ENCODE peak calls at places on chromosomes 7 and 10, in seven cellular contexts. M, B, E, Z, F, D and L are unnamed samples.

GRCh38 chr7:129450295-129450694 is 16.1 kb downstream of the STRIP2 start:
- DNase-seq in D (no peak), F (no peak), E (no peak), B (no peak), Z (no peak), M (no peak), L (no peak)

GRCh38 chr7:26856481-26856880 is 7.9 kb downstream of the SKAP2 start:
- DNase-seq in M (no peak), B (no peak), Z (peak; percentile 22), E (peak; percentile 7), D (no peak), F (no peak), L (no peak)

GRCh38 chr7:132656846-132657776 is 80.8 kb upstream of the PLXNA4 start:
- DNase-seq in E (peak; percentile 38), Z (peak; percentile 79), M (no peak), D (no peak), F (no peak), B (peak; percentile 32), L (no peak)

GRCh38 chr7:78734626-78735025 is 718.8 kb downstream of the MAGI2 start:
- DNase-seq in E (no peak), M (no peak), B (no peak), F (no peak), D (no peak), Z (peak; percentile 6), L (no peak)

GRCh38 chr7:70573202-70573810 is 558.6 kb upstream of the GALNT17 start:
- DNase-seq in D (no peak), E (peak; percentile 89), F (no peak), B (no peak), M (no peak), Z (no peak), L (no peak)

GRCh38 chr7:16695621-16696237 is 49.7 kb downstream of the BZW2 start:
- DNase-seq in D (peak; percentile 46), B (peak; percentile 67), E (peak; percentile 57), Z (peak; percentile 59), F (peak; percentile 70), M (peak; percentile 11), L (no peak)

GRCh38 chr10:4824791-4825310 is 1.2 kb upstream of the AKR1E2 start:
- DNase-seq in B (no peak), F (no peak), D (no peak), E (no peak), Z (no peak), M (no peak), L (no peak)

GRCh38 chr7:22140597-22140996 is 194.9 kb upstream of the CDCA7L start:
- DNase-seq in E (peak; percentile 67), F (no peak), M (no peak), Z (no peak), B (no peak), D (no peak), L (no peak)

GRCh38 chr7:20778063-20778721 is 8.5 kb downstream of the SP8 start:
- DNase-seq in F (peak; percentile 84), B (peak; percentile 36), Z (no peak), M (peak; percentile 57), E (peak; percentile 94), D (no peak), L (peak; percentile 70)

GRCh38 chr7:42493436-42494198 is 256.6 kb upstream of the GLI3 start:
- DNase-seq in B (no peak), F (peak; percentile 86), E (peak; percentile 79), Z (no peak), M (no peak), D (peak; percentile 77), L (no peak)

GRCh38 chr7:30896783-30897617 is 14.7 kb upstream of the AQP1 start:
- DNase-seq in B (no peak), F (no peak), Z (no peak), E (no peak), D (peak; percentile 70), M (no peak), L (no peak)

GRCh38 chr10:97515260-97515978 is 16.7 kb downstream of the UBTD1 start:
- DNase-seq in E (no peak), F (no peak), M (no peak), Z (no peak), D (no peak), B (no peak), L (no peak)

GRCh38 chr7:44280993-44281721 is 44.2 kb downstream of the CAMK2B start:
- DNase-seq in D (peak; percentile 9), E (no peak), M (no peak), F (no peak), Z (no peak), B (no peak), L (no peak)

GRCh38 chr10:62049815-62050626 is 148.5 kb downstream of the ARID5B start:
- DNase-seq in B (no peak), E (no peak), F (no peak), M (no peak), D (no peak), Z (no peak), L (no peak)

GRCh38 chr7:88127637-88128290 is 92.1 kb downstream of the SRI start:
- DNase-seq in M (no peak), D (no peak), B (no peak), E (no peak), F (no peak), Z (no peak), L (no peak)

GRCh38 chr7:151623766-151624165 is 104.1 kb upstream of the RHEB start:
- DNase-seq in F (no peak), Z (no peak), E (no peak), M (no peak), B (no peak), D (no peak), L (no peak)

GRCh38 chr7:78779788-78780187 is 673.7 kb downstream of the MAGI2 start:
- DNase-seq in D (no peak), B (no peak), Z (no peak), E (no peak), M (no peak), F (no peak), L (no peak)

DNA sequence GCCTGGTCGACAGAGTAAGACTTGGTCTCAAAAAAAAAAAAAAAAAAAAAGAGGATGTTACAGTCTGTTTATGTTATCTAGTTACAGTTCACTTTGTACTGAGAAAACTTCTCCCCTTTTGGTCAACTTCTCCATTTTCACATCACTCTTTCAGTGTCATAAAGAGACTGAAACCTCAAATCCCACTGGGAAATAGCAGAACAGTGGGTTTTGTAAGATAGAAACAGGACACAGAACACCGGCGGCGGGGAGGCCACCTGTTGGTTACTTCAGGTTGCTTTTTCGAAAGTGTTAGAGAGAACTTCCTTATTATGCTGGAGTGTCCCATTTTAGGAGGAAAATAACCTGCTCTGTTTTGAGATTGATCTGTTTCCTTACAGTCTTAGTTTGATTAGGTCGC is 296.2 kb downstream of the SDK1 start:
- DNase-seq in Z (peak; percentile 71), B (no peak), M (no peak), E (no peak), F (no peak), D (no peak), L (no peak)
- TF ChIP-seq CTCF in Z (no peak), B (no peak), M (no peak), E (no peak), F (no peak), D (no peak), L (no peak)

GRCh38 chr7:37141742-37142141 is 306.9 kb downstream of the ELMO1 start:
- DNase-seq in D (no peak), E (no peak), B (no peak), Z (no peak), M (no peak), F (no peak), L (no peak)
- TF ChIP-seq CTCF in D (peak; percentile 40), E (no peak), B (no peak), Z (no peak), M (no peak), F (no peak), L (no peak)

GRCh38 chr7:47580811-47581331 is 1.0 kb downstream of the TNS3 start:
- DNase-seq in Z (no peak), F (no peak), E (peak; percentile 44), M (no peak), B (no peak), D (peak; percentile 52), L (no peak)
- TF ChIP-seq CTCF in Z (no peak), F (no peak), E (no peak), M (no peak), B (no peak), D (no peak), L (no peak)

DNA sequence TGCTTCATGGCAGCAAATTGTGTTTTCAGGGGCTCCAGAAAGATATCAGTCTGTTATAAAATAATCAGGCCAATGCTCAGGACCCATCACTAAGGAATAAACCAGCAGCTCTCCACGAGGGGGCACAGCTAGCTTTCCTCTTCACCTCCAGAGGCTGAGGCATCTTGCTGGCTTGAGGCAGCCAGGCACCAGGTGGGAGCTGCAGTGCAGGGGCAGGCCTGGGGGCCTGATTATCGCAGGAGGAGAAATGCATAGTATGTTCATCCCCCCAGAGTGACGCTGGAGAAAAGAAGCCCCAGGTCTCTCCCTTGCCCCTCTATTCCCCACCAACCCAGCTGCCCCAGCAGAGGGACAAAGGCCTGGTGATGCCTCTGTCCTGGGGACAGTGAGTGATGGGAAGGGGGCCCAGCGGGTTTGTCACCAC is 128.3 kb upstream of the FAM20C start:
- DNase-seq in E (peak; percentile 77), B (peak; percentile 18), D (peak; percentile 73), F (peak; percentile 81), M (no peak), Z (peak; percentile 70), L (no peak)
- TF ChIP-seq CTCF in E (peak; percentile 59), B (peak; percentile 56), D (peak; percentile 51), F (peak; percentile 75), M (peak; percentile 51), Z (peak; percentile 32), L (peak; percentile 23)

GRCh38 chr7:65731562-65732035 is 141.3 kb upstream of the VKORC1L1 start:
- DNase-seq in M (peak; percentile 19), F (peak; percentile 76), D (no peak), B (no peak), E (peak; percentile 73), Z (no peak), L (no peak)
- TF ChIP-seq CTCF in M (no peak), F (peak; percentile 23), D (peak; percentile 14), B (no peak), E (peak; percentile 40), Z (no peak), L (no peak)

GRCh38 chr10:84574101-84574500 is 245.7 kb downstream of the CCSER2 start:
- DNase-seq in B (no peak), M (no peak), D (no peak), E (no peak), Z (no peak), F (no peak), L (no peak)
- TF ChIP-seq CTCF in B (no peak), M (no peak), D (no peak), E (peak; percentile 45), Z (no peak), F (no peak), L (no peak)